ENCODE peak calls at places on chromosomes 3 and 15, in four cellular contexts. Q, H, A and J are unnamed samples.

GRCh38 chr15:25056484-25057429 is 102.0 kb downstream of the SNRPN start:
- DNase-seq in Q (peak), H (no peak), A (peak), J (no peak)

GRCh38 chr3:149199474-149199873 is 22.2 kb downstream of the CP start:
- DNase-seq in Q (no peak), H (no peak), A (no peak), J (no peak)

GRCh38 chr3:34107669-34108068 is 309.2 kb downstream of the PDCD6IP start:
- DNase-seq in Q (no peak), H (no peak), A (no peak), J (no peak)

GRCh38 chr3:13123266-13123665 is 50.0 kb upstream of the IQSEC1 start:
- DNase-seq in Q (no peak), H (no peak), A (no peak), J (no peak)

GRCh38 chr15:49225572-49226281 is 55.7 kb downstream of the GALK2 start:
- DNase-seq in Q (peak), H (peak), A (no peak), J (no peak)

GRCh38 chr3:74344865-74345264 is 269.6 kb downstream of the CNTN3 start:
- DNase-seq in Q (no peak), H (no peak), A (no peak), J (no peak)

GRCh38 chr3:107412376-107412775 is 35.1 kb downstream of the CCDC54 start:
- DNase-seq in Q (no peak), H (no peak), A (no peak), J (no peak)

GRCh38 chr3:54087581-54088410 is 34.6 kb upstream of the CACNA2D3 start:
- DNase-seq in Q (peak), H (no peak), A (no peak), J (no peak)

GRCh38 chr3:114454592-114455251 is 160.9 kb downstream of the TIGIT start:
- DNase-seq in Q (peak), H (peak), A (no peak), J (no peak)

GRCh38 chr15:75659141-75659771 is 11.5 kb downstream of the SNX33 start:
- DNase-seq in Q (no peak), H (no peak), A (no peak), J (no peak)

GRCh38 chr3:172312006-172312405 is 136.2 kb downstream of the GHSR start:
- DNase-seq in Q (no peak), H (no peak), A (no peak), J (no peak)

GRCh38 chr15:58228708-58229107 is 90.5 kb downstream of the AQP9 start:
- DNase-seq in Q (no peak), H (peak), A (no peak), J (no peak)

GRCh38 chr3:176362191-176362731 is 835.0 kb downstream of the TBL1XR1 start:
- DNase-seq in Q (no peak), H (no peak), A (no peak), J (no peak)

GRCh38 chr3:89059201-89059600 is 48.2 kb upstream of the EPHA3 start:
- DNase-seq in Q (no peak), H (peak), A (no peak), J (no peak)

GRCh38 chr3:172607305-172608121 is 84.3 kb upstream of the TNFSF10 start:
- DNase-seq in Q (no peak), H (peak), A (no peak), J (no peak)

GRCh38 chr3:188439080-188439479 is 285.1 kb downstream of the LPP start:
- DNase-seq in Q (no peak), H (peak), A (no peak), J (peak)

GRCh38 chr3:120218981-120219380 is 66.0 kb downstream of the GPR156 start:
- DNase-seq in Q (no peak), H (no peak), A (no peak), J (no peak)

GRCh38 chr15:40306908-40307307 is 827 bp downstream of the PLCB2 start:
- DNase-seq in Q (no peak), H (no peak), A (no peak), J (no peak)

GRCh38 chr15:41791970-41792637 is 17.8 kb downstream of the MAPKBP1 start:
- DNase-seq in Q (no peak), H (no peak), A (no peak), J (no peak)

GRCh38 chr3:53422954-53423708 is 71.3 kb upstream of the CACNA1D start:
- DNase-seq in Q (no peak), H (peak), A (peak), J (no peak)

GRCh38 chr3:53715815-53716483 is 130.3 kb downstream of the CHDH start:
- DNase-seq in Q (no peak), H (no peak), A (no peak), J (no peak)

GRCh38 chr3:193897288-193897687 is 238.7 kb upstream of the HES1 start:
- DNase-seq in Q (no peak), H (no peak), A (no peak), J (no peak)

GRCh38 chr15:98568382-98569017 is 79.8 kb upstream of the IGF1R start:
- DNase-seq in Q (no peak), H (no peak), A (no peak), J (no peak)

GRCh38 chr15:99719096-99719541 is 14.1 kb downstream of the LYSMD4 start:
- DNase-seq in Q (no peak), H (peak), A (no peak), J (no peak)

GRCh38 chr15:50652671-50653070 is 33.9 kb downstream of the TRPM7 start:
- DNase-seq in Q (no peak), H (no peak), A (no peak), J (no peak)

GRCh38 chr3:8776406-8776805 is 7.0 kb upstream of the OXTR start:
- DNase-seq in Q (no peak), H (peak), A (no peak), J (no peak)

GRCh38 chr3:194573680-194574437 is 59.4 kb downstream of the TMEM44 start:
- DNase-seq in Q (peak), H (peak), A (peak), J (peak)

GRCh38 chr3:62329970-62330369 is 43.4 kb downstream of the FEZF2 start:
- DNase-seq in Q (no peak), H (no peak), A (no peak), J (no peak)

GRCh38 chr3:177377166-177377565 is 179.9 kb upstream of the TBL1XR1 start:
- DNase-seq in Q (no peak), H (peak), A (peak), J (peak)

GRCh38 chr15:71447328-71448250 is 332.3 kb downstream of the THSD4 start:
- DNase-seq in Q (no peak), H (peak), A (no peak), J (no peak)

GRCh38 chr3:4474683-4475490 is 7.8 kb upstream of the SUMF1 start:
- DNase-seq in Q (no peak), H (peak), A (no peak), J (peak)

GRCh38 chr15:40844543-40844981 is 714 bp downstream of the SPINT1 start:
- DNase-seq in Q (peak), H (no peak), A (no peak), J (peak)

GRCh38 chr3:48614044-48614443 is 4.6 kb upstream of the UQCRC1 start:
- DNase-seq in Q (no peak), H (peak), A (no peak), J (no peak)